ENCODE peak calls at places on chromosomes 13 and 19, in five cellular contexts. V is HepG2, D is H1, J is K562, R is WTC11. X is an unnamed sample.

GRCh38 chr13:112899618-112900600 is 69.1 kb upstream of the MCF2L start:
- DNase-seq in D (no peak), R (peak), J (no peak), V (no peak), X (no peak)

GRCh38 chr19:34120846-34121639 is 51.3 kb upstream of the LSM14A start:
- DNase-seq in R (peak), D (peak), J (peak), V (peak), X (no peak)

GRCh38 chr19:12721656-12722565 is 1.8 kb downstream of the TNPO2 start:
- DNase-seq in J (peak), V (peak), D (peak), R (peak), X (no peak)

GRCh38 chr19:33804021-33804799 is 7.5 kb downstream of the KCTD15 start:
- DNase-seq in J (no peak), V (peak), R (no peak), D (no peak), X (no peak)

GRCh38 chr13:110334841-110335490 is 27.9 kb downstream of the COL4A2 start:
- DNase-seq in J (no peak), V (no peak), R (no peak), D (no peak), X (no peak)

GRCh38 chr13:85755123-85755522 is 44.1 kb downstream of the SLITRK6 start:
- DNase-seq in D (no peak), R (no peak), J (no peak), V (no peak), X (no peak)

GRCh38 chr13:49867834-49868233 is 68.3 kb downstream of the SPRYD7 start:
- DNase-seq in D (no peak), R (no peak), J (no peak), V (no peak), X (no peak)

GRCh38 chr19:5228932-5229777 is 111.5 kb downstream of the PTPRS start:
- DNase-seq in V (no peak), D (no peak), R (no peak), J (peak), X (no peak)

GRCh38 chr13:79654520-79654919 is 173.6 kb downstream of the NDFIP2 start:
- DNase-seq in V (no peak), J (no peak), R (no peak), D (no peak), X (no peak)

GRCh38 chr19:3375221-3376088 is 9.1 kb downstream of the NFIC start:
- DNase-seq in J (peak), V (no peak), R (no peak), D (no peak), X (no peak)

GRCh38 chr13:97194473-97194872 is 27.7 kb upstream of the MBNL2 start:
- DNase-seq in J (no peak), V (no peak), D (no peak), R (no peak), X (no peak)

GRCh38 chr13:80196756-80197155 is 144.2 kb downstream of the SPRY2 start:
- DNase-seq in D (no peak), R (no peak), J (no peak), V (no peak), X (no peak)

GRCh38 chr19:39563408-39563807 is 23.4 kb upstream of the EID2 start:
- DNase-seq in J (no peak), R (no peak), V (no peak), D (no peak), X (no peak)

GRCh38 chr19:47653856-47654255 is 44.9 kb downstream of the BICRA start:
- DNase-seq in J (no peak), R (no peak), D (no peak), V (no peak), X (no peak)

GRCh38 chr13:40505196-40505595 is 161.2 kb downstream of the FOXO1 start:
- DNase-seq in J (no peak), D (no peak), R (no peak), V (no peak), X (no peak)

GRCh38 chr13:40786568-40786996 is 2.8 kb upstream of the SLC25A15 start:
- DNase-seq in R (no peak), V (peak), J (no peak), D (no peak), X (no peak)

GRCh38 chr19:8423821-8424223 is 10.7 kb downstream of the MARCHF2 start:
- DNase-seq in V (peak), R (no peak), J (peak), D (no peak), X (no peak)

GRCh38 chr19:11264452-11265176 is 2.3 kb upstream of the DOCK6 start:
- DNase-seq in R (peak), J (peak), D (peak), V (peak), X (peak)

GRCh38 chr19:1132625-1133383 is 29.0 kb downstream of the GPX4 start:
- DNase-seq in J (no peak), V (no peak), R (no peak), D (no peak), X (no peak)

GRCh38 chr19:39419003-39419402 is 6.5 kb downstream of the PLEKHG2 start:
- DNase-seq in D (no peak), J (no peak), R (no peak), V (no peak), X (no peak)

GRCh38 chr13:76222511-76222910 is 586.4 kb downstream of the LMO7 start:
- DNase-seq in J (no peak), V (no peak), D (no peak), R (no peak), X (no peak)

GRCh38 chr13:111956261-111957151 is 110.4 kb upstream of the SOX1 start:
- DNase-seq in J (no peak), V (no peak), R (no peak), D (peak), X (no peak)

GRCh38 chr19:32404939-32405430 is 585 bp upstream of the DPY19L3 start:
- DNase-seq in R (peak), D (peak), J (no peak), V (peak), X (no peak)

GRCh38 chr19:41904118-41904870 is 21.3 kb downstream of the ARHGEF1 start:
- DNase-seq in D (no peak), R (no peak), J (no peak), V (peak), X (no peak)

GRCh38 chr13:112967666-112968379 is 1.2 kb upstream of the MCF2L start:
- DNase-seq in D (no peak), J (no peak), R (no peak), V (no peak), X (no peak)

GRCh38 chr13:41407380-41407779 is 50.0 kb upstream of the RGCC start:
- DNase-seq in D (no peak), V (no peak), R (no peak), J (no peak), X (no peak)

GRCh38 chr13:39144941-39145533 is 106.8 kb downstream of the NHLRC3 start:
- DNase-seq in D (peak), J (peak), V (no peak), R (peak), X (no peak)

GRCh38 chr13:37059848-37060192 is 332 bp upstream of the SUPT20H start:
- DNase-seq in R (no peak), V (no peak), J (no peak), D (no peak), X (no peak)

DNA sequence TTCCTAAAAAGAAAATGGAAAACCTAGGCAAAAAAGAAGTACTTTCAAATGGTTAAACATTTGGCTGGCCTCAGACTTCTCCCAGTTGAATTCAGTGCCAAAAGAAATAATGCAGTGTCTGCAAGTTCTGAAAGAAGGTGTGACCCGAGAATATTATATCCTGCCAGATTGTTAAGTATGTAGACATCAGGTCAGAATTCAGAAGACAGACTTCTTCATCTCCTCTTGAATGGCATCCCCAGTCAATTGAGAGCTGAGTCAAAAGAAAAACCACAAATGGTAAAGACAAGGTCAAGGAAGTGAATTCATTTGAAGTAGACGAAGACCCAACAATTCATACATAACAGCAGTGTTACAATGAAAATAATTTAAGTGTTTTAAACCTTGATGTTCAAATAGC is 194.5 kb downstream of the NBEA start:
- DNase-seq in J (no peak), D (no peak), V (no peak), R (no peak), X (no peak)
- TF ChIP-seq ATF2 in J (no peak), D (no peak), V (no peak), R (no peak), X (no peak)

DNA sequence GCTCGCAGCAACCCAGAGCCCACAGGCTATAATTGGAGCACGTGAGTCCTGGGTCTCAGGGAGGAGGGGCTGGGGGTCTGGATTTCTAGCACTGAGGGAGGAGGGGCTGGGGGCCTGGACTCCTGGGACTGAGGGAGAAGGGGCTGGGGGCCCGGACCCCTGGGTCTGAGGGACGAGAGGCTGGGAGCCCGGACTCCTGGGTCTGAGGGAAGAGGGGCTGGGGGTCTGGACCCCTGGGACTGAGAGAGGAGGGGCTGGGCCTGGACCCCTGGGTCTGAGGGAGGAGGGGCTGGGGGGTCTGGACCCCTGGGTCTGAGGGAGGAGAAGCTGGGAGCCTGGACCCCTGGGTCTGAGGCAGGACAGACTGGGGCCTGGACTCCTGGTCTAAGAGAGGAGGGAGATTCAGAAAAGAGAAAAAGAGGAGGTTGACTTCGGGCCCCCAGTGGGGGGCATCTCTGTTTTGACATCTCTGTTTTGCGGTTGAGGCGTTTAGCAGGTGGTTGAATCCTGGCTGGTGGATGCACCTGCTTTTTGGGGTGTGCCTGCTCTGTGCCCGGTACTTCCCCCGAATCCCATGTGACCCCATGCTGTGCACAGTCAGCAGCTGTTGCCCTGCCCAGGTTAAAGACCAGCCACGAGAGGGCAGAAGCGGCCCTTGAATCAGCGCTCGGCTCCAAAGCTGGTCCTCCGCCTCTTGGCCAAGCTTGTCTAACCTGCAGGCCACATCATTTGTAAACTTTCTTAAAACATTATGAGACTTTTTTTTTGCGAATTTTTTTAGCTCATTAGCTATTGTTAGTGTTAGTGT is 10.5 kb downstream of the PVR start:
- DNase-seq in V (peak), J (peak), D (peak), R (peak), X (peak)
- TF ChIP-seq ATF2 in V (no peak), J (no peak), D (no peak), R (no peak), X (no peak)

GRCh38 chr13:44396963-44397580 is 23.4 kb downstream of the SERP2 start:
- DNase-seq in R (no peak), J (peak), V (no peak), D (no peak), X (no peak)
- TF ChIP-seq ATF2 in R (no peak), J (no peak), V (no peak), D (no peak), X (no peak)

GRCh38 chr13:23966691-23967615 is 69.7 kb upstream of the C1QTNF9B start:
- DNase-seq in J (no peak), V (no peak), D (no peak), R (no peak), X (peak)
- TF ChIP-seq ATF2 in J (no peak), V (no peak), D (no peak), R (no peak), X (peak)

GRCh38 chr13:93984876-93985275 is 494.6 kb downstream of the DCT start:
- DNase-seq in J (no peak), V (no peak), D (no peak), R (peak), X (no peak)

GRCh38 chr13:93982189-93982918 is 497.1 kb downstream of the DCT start:
- DNase-seq in V (no peak), D (no peak), J (no peak), R (no peak), X (no peak)

GRCh38 chr13:93984070-93984469 is 495.4 kb downstream of the DCT start:
- DNase-seq in V (no peak), D (no peak), R (no peak), J (no peak), X (no peak)

GRCh38 chr13:93991569-93991968 is 487.9 kb downstream of the DCT start:
- DNase-seq in V (no peak), J (no peak), D (no peak), R (no peak), X (no peak)

DNA sequence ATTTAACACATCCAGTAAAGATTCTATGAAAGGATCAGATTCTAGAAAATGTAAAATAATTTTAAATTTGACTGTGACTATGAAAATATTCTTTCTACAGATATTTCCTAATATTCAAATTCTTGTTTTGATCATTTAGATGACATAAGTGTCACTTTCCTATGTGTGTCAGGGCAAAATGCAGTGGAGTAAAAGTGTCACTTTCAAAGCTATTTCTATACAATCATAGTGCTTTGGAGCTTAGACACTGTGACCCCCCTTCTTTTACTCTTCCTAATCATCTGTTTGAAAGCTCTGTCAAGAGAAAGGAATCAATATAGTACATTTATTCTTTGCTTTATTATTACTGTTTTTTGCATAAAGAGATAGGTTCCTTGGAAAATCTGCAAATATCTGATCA is 492.0 kb downstream of the DCT start:
- DNase-seq in J (no peak), D (no peak), V (no peak), R (no peak), X (no peak)
- TF ChIP-seq ATF2 in J (no peak), D (no peak), V (no peak), R (no peak), X (no peak)

DNA sequence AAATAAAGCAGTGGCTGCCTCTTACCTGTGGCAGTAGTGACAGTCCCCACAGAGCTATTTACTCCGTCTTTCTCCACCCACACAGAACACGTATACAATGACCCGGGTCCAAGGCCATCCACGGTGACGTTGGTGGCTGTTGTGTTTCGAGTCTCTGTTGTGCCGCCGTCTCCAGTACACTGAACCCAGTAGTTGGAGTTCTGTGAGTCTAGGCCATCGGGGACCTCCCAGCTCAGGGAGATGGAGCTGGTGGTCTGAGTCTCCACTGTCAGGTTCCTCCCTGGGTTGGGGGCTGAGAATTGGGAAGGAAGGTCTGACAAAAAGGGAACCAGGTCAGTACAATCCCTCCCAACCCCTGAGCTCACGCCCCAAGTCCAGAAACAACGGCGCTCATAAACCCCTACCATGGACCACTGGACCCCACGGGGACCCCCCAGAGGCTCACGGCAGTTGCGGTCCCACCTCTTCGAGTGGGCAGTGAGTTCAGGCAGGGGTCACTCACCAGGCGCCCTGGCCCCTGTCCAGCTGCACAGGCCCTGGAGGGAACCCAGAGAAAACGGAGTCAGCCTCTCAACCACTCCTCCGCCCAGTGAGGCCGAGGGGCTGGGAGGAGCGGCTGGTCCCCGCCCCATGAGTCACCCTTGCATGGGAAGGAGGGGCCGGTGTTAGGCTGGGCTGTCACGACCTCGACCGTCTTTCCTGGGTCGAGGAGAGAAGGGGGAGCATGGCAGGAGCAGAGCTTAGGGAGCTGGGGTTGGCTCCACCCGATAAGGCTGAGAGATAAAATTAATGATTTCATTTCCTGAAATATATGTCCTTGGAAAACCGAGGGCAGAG is 2.4 kb downstream of the PTPRH start:
- DNase-seq in R (peak), V (peak), J (peak), D (peak), X (no peak)
- TF ChIP-seq ATF2 in R (no peak), V (peak), J (no peak), D (no peak), X (no peak)

GRCh38 chr19:6465663-6466062 is 1.6 kb downstream of the CRB3 start:
- DNase-seq in D (no peak), R (no peak), J (no peak), V (no peak), X (no peak)

GRCh38 chr19:6466526-6467248 is 2.6 kb downstream of the CRB3 start:
- DNase-seq in R (no peak), J (no peak), V (no peak), D (no peak), X (no peak)

GRCh38 chr19:6465006-6465405 is 935 bp downstream of the CRB3 start:
- DNase-seq in D (no peak), J (no peak), R (no peak), V (no peak), X (no peak)

GRCh38 chr19:6467384-6467783 is 3.3 kb downstream of the CRB3 start:
- DNase-seq in D (no peak), J (no peak), R (no peak), V (no peak), X (no peak)

DNA sequence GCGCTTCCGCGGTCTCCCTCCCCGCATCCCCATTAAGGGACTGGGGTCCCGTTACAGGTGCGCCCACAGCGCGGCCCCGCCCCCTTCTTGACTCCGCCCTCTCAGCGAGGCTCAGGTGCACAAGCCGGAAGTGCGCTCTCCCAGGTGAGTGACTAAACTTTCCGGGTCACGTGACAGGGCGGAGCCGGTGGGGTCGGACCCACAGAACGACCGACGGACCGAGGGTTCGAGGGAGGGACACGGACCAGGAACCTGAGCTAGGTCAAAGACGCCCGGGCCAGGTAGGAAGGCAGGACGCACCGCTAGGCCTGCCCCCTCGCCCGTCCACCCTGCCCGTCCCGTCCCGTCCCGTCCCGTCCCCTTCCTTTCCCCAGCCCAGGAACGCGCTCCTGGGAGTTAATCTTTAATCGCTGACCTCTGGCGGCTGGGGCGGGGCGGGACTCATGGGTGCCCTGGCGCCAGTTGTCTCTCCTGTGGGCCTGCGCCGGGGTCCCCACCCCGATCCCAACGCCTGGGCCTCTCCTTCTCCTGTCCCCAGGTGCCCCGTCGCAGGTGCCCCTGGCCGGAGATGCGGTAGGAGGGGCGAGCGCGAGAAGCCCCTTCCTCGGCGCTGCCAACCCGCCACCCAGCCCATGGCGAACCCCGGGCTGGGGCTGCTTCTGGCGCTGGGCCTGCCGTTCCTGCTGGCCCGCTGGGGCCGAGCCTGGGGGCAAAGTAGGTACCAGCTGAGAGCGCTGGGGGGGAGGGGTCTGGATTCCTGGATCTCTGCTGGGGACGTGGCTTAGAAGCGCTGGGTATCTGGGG is at the start of gene CRB3:
- DNase-seq in R (peak), J (no peak), V (peak), D (peak), X (no peak)
- TF ChIP-seq ATF2 in R (no peak), J (no peak), V (peak), D (no peak), X (no peak)